ENCODE peak calls at places on chromosomes 7 and 10, in four cellular contexts. One of them, this sample, is unnamed. For H3K4me1, the result is how much of the 10 kb centered on the place peaks cover.

GRCh38 chr10:809671-810350 is 120.3 kb upstream of the DIP2C start:
- DNase-seq in PC-3: no peak
- DNase-seq in HCT116: no peak
- DNase-seq in GM23338: no peak
- DNase-seq in this sample: no peak

GRCh38 chr10:80407836-80408197 is 534 bp upstream of the PRXL2A start:
- DNase-seq in PC-3: no peak
- DNase-seq in HCT116: peak
- DNase-seq in GM23338: peak
- DNase-seq in this sample: peak

GRCh38 chr7:134636008-134636449 is 10.6 kb upstream of the BPGM start:
- DNase-seq in HCT116: no peak
- DNase-seq in GM23338: no peak
- DNase-seq in PC-3: no peak
- DNase-seq in this sample: no peak

GRCh38 chr7:30062587-30062986 is 34.4 kb downstream of the PLEKHA8 start:
- DNase-seq in HCT116: peak
- DNase-seq in PC-3: peak
- DNase-seq in GM23338: peak
- DNase-seq in this sample: no peak

GRCh38 chr7:50092579-50093411 is at the start of gene ZPBP:
- DNase-seq in GM23338: peak
- DNase-seq in HCT116: peak
- DNase-seq in PC-3: peak
- DNase-seq in this sample: no peak

GRCh38 chr7:149832332-149833041 is 5.7 kb upstream of the ZNF862 start:
- DNase-seq in GM23338: no peak
- DNase-seq in PC-3: no peak
- DNase-seq in HCT116: no peak
- DNase-seq in this sample: no peak

GRCh38 chr10:124719213-124719851 is 24.8 kb downstream of the FAM53B start:
- DNase-seq in HCT116: no peak
- DNase-seq in PC-3: peak
- DNase-seq in GM23338: peak
- DNase-seq in this sample: no peak

GRCh38 chr10:118272090-118272775 is 69.9 kb downstream of the FAM204A start:
- DNase-seq in HCT116: no peak
- DNase-seq in GM23338: peak
- DNase-seq in PC-3: no peak
- DNase-seq in this sample: peak

GRCh38 chr10:22325272-22325947 is 4.5 kb downstream of the BMI1 start:
- DNase-seq in HCT116: no peak
- DNase-seq in PC-3: peak
- DNase-seq in GM23338: peak
- DNase-seq in this sample: peak

GRCh38 chr7:116663744-116664143 is 8.3 kb upstream of the MET start:
- DNase-seq in PC-3: no peak
- DNase-seq in GM23338: no peak
- DNase-seq in HCT116: no peak
- DNase-seq in this sample: no peak

GRCh38 chr10:43814611-43815010 is 165.9 kb upstream of the ZNF32 start:
- DNase-seq in GM23338: no peak
- DNase-seq in HCT116: no peak
- DNase-seq in PC-3: peak
- DNase-seq in this sample: no peak

GRCh38 chr7:87475359-87476178 is at the start of gene ABCB4:
- DNase-seq in GM23338: peak
- DNase-seq in PC-3: no peak
- DNase-seq in HCT116: no peak
- DNase-seq in this sample: no peak

GRCh38 chr7:54689394-54690058 is 69.5 kb downstream of the SEC61G start:
- DNase-seq in GM23338: no peak
- DNase-seq in HCT116: no peak
- DNase-seq in PC-3: no peak
- DNase-seq in this sample: no peak

GRCh38 chr10:48284002-48284546 is 9.6 kb upstream of the FRMPD2 start:
- DNase-seq in PC-3: no peak
- DNase-seq in GM23338: no peak
- DNase-seq in HCT116: no peak
- DNase-seq in this sample: no peak

GRCh38 chr7:79011921-79012320 is 441.5 kb downstream of the MAGI2 start:
- DNase-seq in PC-3: no peak
- DNase-seq in GM23338: no peak
- DNase-seq in HCT116: no peak
- DNase-seq in this sample: no peak

GRCh38 chr7:12369700-12370099 is 34.0 kb downstream of the VWDE start:
- DNase-seq in GM23338: no peak
- DNase-seq in HCT116: no peak
- DNase-seq in PC-3: no peak
- DNase-seq in this sample: no peak

GRCh38 chr10:33893502-33893901 is 559.0 kb upstream of the NRP1 start:
- DNase-seq in HCT116: no peak
- DNase-seq in PC-3: no peak
- DNase-seq in GM23338: no peak
- DNase-seq in this sample: no peak

GRCh38 chr7:19919156-19920085 is 146.0 kb upstream of the TMEM196 start:
- DNase-seq in GM23338: no peak
- DNase-seq in PC-3: no peak
- DNase-seq in HCT116: no peak
- DNase-seq in this sample: no peak

GRCh38 chr10:36725581-36726520 is 399.5 kb upstream of the ANKRD30A start:
- DNase-seq in PC-3: peak
- DNase-seq in GM23338: peak
- DNase-seq in HCT116: no peak
- DNase-seq in this sample: peak
- TF ChIP-seq CTCF in PC-3: peak
- TF ChIP-seq CTCF in GM23338: peak
- TF ChIP-seq CTCF in HCT116: no peak
- TF ChIP-seq CTCF in this sample: peak

DNA sequence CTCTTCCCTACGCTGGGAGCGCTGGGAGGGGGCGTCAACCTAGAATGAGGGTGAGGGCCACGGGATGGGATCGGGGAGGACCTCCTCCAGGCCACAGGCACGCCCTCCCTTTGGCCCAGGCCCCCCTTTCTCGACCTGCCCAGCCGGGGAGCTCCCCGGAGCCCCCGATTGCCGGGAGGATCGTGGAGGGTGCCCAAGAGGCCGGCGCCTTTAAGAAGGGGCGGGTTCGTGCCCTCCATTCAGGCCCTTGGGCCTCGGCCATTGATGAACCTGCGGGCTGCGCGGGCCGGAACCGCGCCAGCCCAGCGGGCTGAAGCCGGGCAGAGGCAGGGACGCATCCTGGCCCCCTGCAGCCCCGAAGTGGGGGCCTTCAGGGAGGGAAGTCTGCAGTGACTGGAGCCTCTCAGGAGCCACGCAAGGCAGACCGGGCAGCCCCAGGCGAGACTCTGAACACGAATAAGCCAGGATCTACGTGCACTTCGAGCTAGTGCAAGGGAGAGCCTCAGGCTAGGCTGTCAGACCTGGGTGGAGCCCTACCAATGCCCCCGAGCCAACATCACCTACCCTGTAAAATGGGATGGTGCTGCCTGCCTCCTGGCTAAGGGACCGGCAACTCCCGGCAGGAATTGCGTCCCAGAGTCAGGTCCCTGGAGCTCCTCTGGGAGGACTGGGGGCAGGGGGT is 938 bp downstream of the SH2B2 start:
- DNase-seq in HCT116: no peak
- DNase-seq in GM23338: peak
- DNase-seq in PC-3: peak
- DNase-seq in this sample: peak
- H3K4me1 ChIP-seq in HCT116: under half
- H3K4me1 ChIP-seq in GM23338: under half
- H3K4me1 ChIP-seq in PC-3: under half
- H3K4me1 ChIP-seq in this sample: under half

GRCh38 chr7:520503-521161 is 986 bp upstream of the PDGFA start:
- DNase-seq in HCT116: no peak
- DNase-seq in PC-3: no peak
- DNase-seq in GM23338: peak
- DNase-seq in this sample: peak
- TF ChIP-seq CTCF in HCT116: no peak
- TF ChIP-seq CTCF in PC-3: peak
- TF ChIP-seq CTCF in GM23338: no peak
- TF ChIP-seq CTCF in this sample: no peak

DNA sequence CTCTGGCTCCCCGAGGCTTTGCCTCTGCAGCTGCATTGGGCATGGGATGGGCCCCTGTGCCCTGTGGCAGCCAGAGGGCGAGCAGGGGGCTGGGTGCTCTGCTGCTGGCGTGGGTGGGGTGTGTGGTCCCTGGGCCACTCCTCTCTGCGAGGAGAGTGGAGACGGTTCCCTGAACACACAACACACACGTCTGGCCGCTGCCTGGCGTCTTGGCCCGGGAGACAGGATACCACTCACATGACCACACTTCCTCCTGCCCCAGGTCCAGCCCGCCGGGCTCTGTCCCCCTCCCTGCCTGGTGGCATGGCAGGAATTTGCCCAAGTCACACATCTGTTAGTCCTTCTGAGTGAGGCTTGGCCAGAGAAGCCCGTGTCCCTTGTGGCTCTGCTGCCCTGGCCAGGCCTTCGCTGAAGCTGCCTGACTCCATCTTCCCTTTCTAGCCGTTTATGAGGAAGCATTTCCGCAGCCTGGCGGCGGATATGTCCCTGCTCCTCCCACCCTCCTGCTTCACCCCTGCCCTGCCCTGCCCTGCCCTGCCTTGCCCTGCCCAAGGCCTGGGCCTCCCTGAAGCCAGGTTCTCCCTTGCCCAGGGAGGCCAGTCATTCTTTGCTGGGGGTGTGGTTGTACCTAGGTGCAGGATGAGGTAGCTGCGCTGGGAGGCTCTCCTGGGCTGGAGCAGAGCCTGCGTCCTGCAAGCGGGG is 3.0 kb downstream of the BRI3 start:
- DNase-seq in PC-3: peak
- DNase-seq in HCT116: no peak
- DNase-seq in GM23338: no peak
- DNase-seq in this sample: no peak
- H3K4me1 ChIP-seq in PC-3: under half
- H3K4me1 ChIP-seq in HCT116: half or more
- H3K4me1 ChIP-seq in GM23338: under half
- H3K4me1 ChIP-seq in this sample: half or more

GRCh38 chr7:40268836-40269235 is 134.0 kb downstream of the SUGCT start:
- DNase-seq in PC-3: no peak
- DNase-seq in GM23338: no peak
- DNase-seq in HCT116: no peak
- DNase-seq in this sample: no peak
- TF ChIP-seq CTCF in PC-3: no peak
- TF ChIP-seq CTCF in GM23338: no peak
- TF ChIP-seq CTCF in HCT116: no peak
- TF ChIP-seq CTCF in this sample: no peak

DNA sequence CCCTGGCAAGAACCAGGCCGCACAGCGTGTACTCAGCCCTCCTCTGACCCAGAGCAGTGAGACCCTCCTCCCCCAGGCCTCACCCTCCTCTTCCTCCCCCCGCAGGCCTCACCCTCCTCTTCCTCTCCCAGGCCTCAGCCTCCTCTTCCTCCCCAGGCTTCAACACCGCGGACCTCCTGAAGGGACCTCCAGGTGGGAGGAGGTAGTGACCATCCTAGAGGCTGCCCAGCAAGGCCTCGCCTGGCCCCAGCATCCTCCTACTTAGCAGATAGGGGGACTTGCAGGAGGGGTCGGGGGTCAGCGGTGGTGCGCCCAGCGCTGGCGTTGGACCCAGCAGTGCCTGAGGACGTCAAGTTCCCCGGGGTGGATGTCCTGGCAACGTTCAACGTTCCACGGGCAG is 270.8 kb downstream of the ELFN1 start:
- DNase-seq in PC-3: no peak
- DNase-seq in GM23338: no peak
- DNase-seq in HCT116: no peak
- DNase-seq in this sample: no peak
- H3K4me1 ChIP-seq in PC-3: under half
- H3K4me1 ChIP-seq in GM23338: under half
- H3K4me1 ChIP-seq in HCT116: under half
- H3K4me1 ChIP-seq in this sample: under half

DNA sequence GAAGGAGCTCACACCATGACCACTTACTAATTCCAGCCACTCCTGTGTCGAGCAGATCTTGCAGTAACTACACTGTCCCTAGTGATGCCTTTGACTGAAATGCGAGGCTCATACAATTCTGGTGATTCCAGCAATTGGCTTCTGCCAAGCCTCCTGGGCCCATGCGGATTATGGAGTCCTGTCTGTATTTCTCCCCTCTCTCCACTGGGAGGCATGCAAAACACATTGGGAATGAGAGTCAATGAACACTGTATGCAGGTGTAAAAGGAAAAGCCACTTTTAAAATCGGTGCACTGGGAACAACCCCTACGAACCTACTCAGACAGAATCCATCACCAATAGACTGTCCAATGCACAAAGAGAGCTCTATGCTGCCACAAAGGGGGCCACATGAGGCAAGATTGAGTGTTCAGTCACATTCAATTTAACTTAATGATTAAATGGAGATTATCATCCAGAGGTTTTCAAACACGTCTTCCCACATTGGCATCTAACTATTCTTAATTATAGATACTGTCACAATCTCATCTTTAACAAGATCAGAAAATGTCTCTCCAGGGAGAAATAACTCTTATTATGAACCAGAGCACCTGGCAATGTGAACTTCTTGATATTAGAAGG is 550.6 kb downstream of the GLRX3 start:
- DNase-seq in GM23338: peak
- DNase-seq in HCT116: no peak
- DNase-seq in PC-3: peak
- DNase-seq in this sample: no peak
- TF ChIP-seq CTCF in GM23338: peak
- TF ChIP-seq CTCF in HCT116: peak
- TF ChIP-seq CTCF in PC-3: peak
- TF ChIP-seq CTCF in this sample: peak

GRCh38 chr10:132135398-132135872 is 51.3 kb upstream of the DPYSL4 start:
- DNase-seq in PC-3: no peak
- DNase-seq in HCT116: no peak
- DNase-seq in GM23338: peak
- DNase-seq in this sample: no peak

GRCh38 chr10:132138133-132138532 is 48.6 kb upstream of the DPYSL4 start:
- DNase-seq in GM23338: no peak
- DNase-seq in HCT116: no peak
- DNase-seq in PC-3: no peak
- DNase-seq in this sample: no peak

GRCh38 chr10:132137111-132138072 is 49.4 kb upstream of the DPYSL4 start:
- DNase-seq in PC-3: no peak
- DNase-seq in GM23338: no peak
- DNase-seq in HCT116: no peak
- DNase-seq in this sample: no peak

GRCh38 chr10:132136097-132136521 is 50.6 kb upstream of the DPYSL4 start:
- DNase-seq in PC-3: no peak
- DNase-seq in HCT116: no peak
- DNase-seq in GM23338: no peak
- DNase-seq in this sample: no peak

DNA sequence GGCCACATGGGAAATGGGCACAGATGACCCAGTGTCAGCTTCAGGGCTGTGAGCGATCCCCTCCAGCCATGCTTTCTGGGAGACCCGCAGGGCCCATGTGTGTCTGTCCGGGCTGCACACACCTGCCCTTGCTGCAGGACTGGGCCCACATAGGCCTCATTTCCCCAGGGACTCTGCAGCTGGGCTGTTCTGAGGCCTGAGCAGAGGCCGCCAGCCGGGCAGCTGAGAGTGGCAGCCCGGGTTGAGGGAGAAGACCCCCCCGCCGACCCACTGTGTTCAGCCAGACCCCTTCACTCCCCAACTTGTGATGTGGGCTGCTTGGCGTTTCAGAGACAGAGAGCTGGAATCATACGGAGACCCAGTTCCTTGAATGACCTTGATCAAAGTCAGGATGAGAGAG is 50.1 kb upstream of the DPYSL4 start:
- DNase-seq in HCT116: no peak
- DNase-seq in PC-3: no peak
- DNase-seq in GM23338: no peak
- DNase-seq in this sample: no peak
- H3K4me1 ChIP-seq in HCT116: under half
- H3K4me1 ChIP-seq in PC-3: under half
- H3K4me1 ChIP-seq in GM23338: under half
- H3K4me1 ChIP-seq in this sample: under half

GRCh38 chr10:50788951-50789904 is 49.5 kb downstream of the ASAH2B start:
- DNase-seq in HCT116: peak
- DNase-seq in GM23338: peak
- DNase-seq in PC-3: peak
- DNase-seq in this sample: peak
- TF ChIP-seq CTCF in HCT116: peak
- TF ChIP-seq CTCF in GM23338: peak
- TF ChIP-seq CTCF in PC-3: peak
- TF ChIP-seq CTCF in this sample: peak

This sample was measured in Caco-2.